ENCODE peak calls at places on chromosomes 4 and X, in ten cellular contexts. L is fibroblast of lung, J is body of pancreas, D is cardiac muscle cell, C is transverse colon, O is right atrium auricular region, V is right lobe of liver, G is esophagus squamous epithelium, N is suprapubic skin, W is mammary epithelial cell. Y is an unnamed sample. For H3K4me1, the result is how much of the 10 kb centered on the place peaks cover.

GRCh38 chr4:122783301-122784215 is 43.1 kb upstream of the FGF2 start:
- DNase-seq in L (peak), D (peak), G (no peak), O (peak), N (no peak), V (peak), W (peak), C (peak), J (peak), Y (peak)

GRCh38 chr4:57037982-57038604 is 59.4 kb downstream of the POLR2B start:
- DNase-seq in L (no peak), G (no peak), D (peak), W (peak), O (no peak), C (peak), N (no peak), J (peak), V (peak), Y (peak)

GRCh38 chrX:115525486-115525885 is 35.5 kb upstream of the PLS3 start:
- DNase-seq in N (no peak), O (no peak), J (no peak), V (no peak), D (no peak), C (no peak), L (no peak), G (no peak), W (peak), Y (peak)

GRCh38 chrX:41457618-41458192 is 10.6 kb downstream of the NYX start:
- DNase-seq in C (no peak), V (no peak), N (no peak), D (no peak), G (no peak), O (no peak), W (no peak), L (no peak), J (no peak), Y (no peak)

GRCh38 chr4:14744346-14744745 is 257.9 kb upstream of the CPEB2 start:
- DNase-seq in J (no peak), V (no peak), G (no peak), W (no peak), L (no peak), C (no peak), D (no peak), N (no peak), O (no peak), Y (no peak)

GRCh38 chr4:110540606-110541440 is 64.9 kb downstream of the ENPEP start:
- DNase-seq in V (no peak), J (no peak), C (no peak), G (no peak), L (peak), O (no peak), W (peak), D (no peak), N (no peak), Y (no peak)

GRCh38 chrX:24396236-24396929 is 35.9 kb downstream of the SUPT20HL1 start:
- DNase-seq in C (no peak), D (no peak), W (peak), L (peak), O (no peak), V (no peak), G (no peak), J (no peak), N (no peak), Y (no peak)

GRCh38 chr4:36394352-36394903 is 113.0 kb downstream of the DTHD1 start:
- DNase-seq in W (no peak), V (no peak), J (no peak), O (no peak), L (no peak), G (no peak), D (no peak), N (no peak), C (no peak), Y (no peak)

GRCh38 chr4:133982533-133983224 is 218.9 kb downstream of the PABPC4L start:
- DNase-seq in V (no peak), W (no peak), D (no peak), G (no peak), L (peak), N (no peak), J (no peak), C (no peak), O (no peak), Y (no peak)

GRCh38 chrX:97860206-97860605 is 976.5 kb downstream of the RPA4 start:
- DNase-seq in C (no peak), L (peak), G (no peak), V (no peak), O (no peak), W (peak), J (no peak), N (no peak), D (no peak), Y (no peak)

GRCh38 chrX:132444936-132445335 is 43.9 kb downstream of the MBNL3 start:
- DNase-seq in G (no peak), W (no peak), N (no peak), V (no peak), J (no peak), O (no peak), L (peak), D (no peak), C (no peak), Y (no peak)

GRCh38 chr4:38055566-38055965 is 95.4 kb downstream of the PTTG2 start:
- DNase-seq in W (no peak), L (no peak), V (no peak), J (no peak), C (no peak), N (no peak), O (no peak), G (no peak), D (no peak), Y (no peak)

GRCh38 chrX:16931855-16932254 is 14.6 kb upstream of the REPS2 start:
- DNase-seq in D (no peak), L (no peak), V (no peak), J (no peak), O (no peak), G (no peak), C (no peak), W (no peak), N (no peak), Y (no peak)

GRCh38 chrX:397575-397974 is 10.9 kb upstream of the PPP2R3B start:
- DNase-seq in V (no peak), W (no peak), D (peak), J (no peak), G (no peak), C (no peak), N (no peak), O (no peak), L (peak), Y (no peak)

GRCh38 chrX:134706138-134706537 is 47.9 kb upstream of the PLAC1 start:
- DNase-seq in C (no peak), O (no peak), D (no peak), G (no peak), W (no peak), N (no peak), J (no peak), L (no peak), V (no peak), Y (no peak)

GRCh38 chrX:31832263-31832662 is 760.4 kb upstream of the FTHL17 start:
- DNase-seq in J (no peak), V (no peak), L (peak), O (no peak), D (no peak), N (no peak), C (no peak), W (peak), G (no peak), Y (no peak)

GRCh38 chr4:145886871-145887240 is 51.8 kb downstream of the ZNF827 start:
- DNase-seq in C (no peak), L (no peak), J (no peak), W (no peak), V (no peak), N (no peak), G (no peak), O (no peak), D (peak), Y (no peak)

GRCh38 chr4:86329431-86329830 is 30.4 kb downstream of the MAPK10 start:
- DNase-seq in C (no peak), W (no peak), V (no peak), D (no peak), L (no peak), G (no peak), N (no peak), J (no peak), O (no peak), Y (no peak)

GRCh38 chrX:152403515-152403914 is 47.6 kb downstream of the GABRA3 start:
- DNase-seq in L (no peak), N (no peak), V (no peak), O (no peak), C (no peak), W (no peak), G (no peak), D (no peak), J (no peak), Y (no peak)

GRCh38 chr4:177077095-177077494 is 232.6 kb upstream of the NEIL3 start:
- DNase-seq in J (no peak), G (no peak), L (no peak), D (no peak), W (no peak), O (no peak), V (no peak), N (no peak), C (no peak), Y (no peak)

GRCh38 chr4:5735463-5735862 is 24.5 kb downstream of the EVC start:
- DNase-seq in J (no peak), W (no peak), C (no peak), L (no peak), O (no peak), V (no peak), N (no peak), G (no peak), D (no peak), Y (no peak)

GRCh38 chr4:140158234-140159030 is 4.4 kb upstream of the MAML3 start:
- DNase-seq in C (peak), G (no peak), W (no peak), V (peak), D (no peak), N (no peak), L (peak), J (peak), O (no peak), Y (no peak)

GRCh38 chrX:70132244-70132643 is 1.0 kb upstream of the IGBP1 start:
- DNase-seq in O (no peak), G (no peak), W (no peak), D (no peak), J (no peak), L (no peak), N (no peak), V (no peak), C (no peak), Y (no peak)

GRCh38 chr4:52780206-52780605 is 29.0 kb upstream of the ERVMER34-1 start:
- DNase-seq in G (no peak), N (no peak), V (no peak), J (no peak), W (no peak), O (no peak), D (no peak), C (no peak), L (peak), Y (no peak)

GRCh38 chr4:73729534-73730165 is 10.7 kb upstream of the CXCL8 start:
- DNase-seq in N (peak), C (peak), D (peak), L (peak), O (peak), W (peak), J (peak), V (peak), G (no peak), Y (peak)

GRCh38 chr4:94917146-94917545 is 159.4 kb downstream of the BMPR1B start:
- DNase-seq in C (no peak), N (no peak), L (no peak), D (no peak), V (no peak), O (no peak), G (no peak), W (no peak), J (no peak), Y (no peak)

GRCh38 chr4:98557497-98557896 is 100.9 kb downstream of the TSPAN5 start:
- DNase-seq in V (peak), L (peak), D (no peak), W (peak), N (no peak), O (no peak), J (no peak), C (no peak), G (no peak), Y (peak)

GRCh38 chrX:85243761-85244410 is at the start of the genes SATL1 and ZNF711:
- DNase-seq in G (no peak), V (peak), L (peak), O (peak), D (peak), J (peak), C (peak), N (peak), W (peak), Y (peak)

GRCh38 chr4:176635372-176636261 is 157.1 kb downstream of the VEGFC start:
- DNase-seq in D (no peak), J (no peak), V (no peak), G (no peak), L (peak), O (no peak), W (peak), C (no peak), N (no peak), Y (no peak)

GRCh38 chr4:6595897-6596537 is 21.0 kb downstream of the MAN2B2 start:
- DNase-seq in O (no peak), N (no peak), G (no peak), C (no peak), D (no peak), J (no peak), W (no peak), L (no peak), V (no peak), Y (no peak)

GRCh38 chr4:105061720-105062119 is 85.0 kb upstream of the TET2 start:
- DNase-seq in O (no peak), G (no peak), N (no peak), W (no peak), V (no peak), L (no peak), D (no peak), C (no peak), J (no peak), Y (no peak)

GRCh38 chr4:109826719-109827118 is 1.1 kb upstream of the RRH start:
- DNase-seq in G (no peak), O (no peak), J (no peak), V (no peak), C (no peak), L (peak), D (peak), N (no peak), W (no peak), Y (no peak)

DNA sequence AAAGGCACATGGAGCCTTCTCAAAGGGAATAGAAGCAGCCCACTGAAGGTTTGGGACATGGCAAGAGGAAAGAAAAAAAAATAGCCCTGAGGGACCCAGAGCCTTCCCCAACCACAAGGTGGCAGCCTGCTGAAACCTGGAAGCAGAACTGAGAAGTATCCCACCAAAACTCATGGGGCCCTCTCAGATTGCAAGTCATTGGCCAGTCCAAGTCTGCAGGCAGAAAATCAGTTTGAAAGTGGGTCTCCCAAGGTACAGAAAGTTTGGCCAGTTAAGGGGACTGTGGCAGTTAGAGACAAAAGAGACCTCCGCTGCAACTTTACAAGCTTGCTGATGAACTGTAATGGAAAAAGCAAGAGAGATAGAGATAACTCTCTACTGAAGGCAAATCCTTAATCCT is 155.8 kb downstream of the ANTXR2 start:
- DNase-seq in V (peak), C (peak), J (peak), D (no peak), W (peak), G (no peak), N (no peak), O (no peak), L (peak), Y (no peak)
- TF ChIP-seq CTCF in V (peak), C (peak), J (peak), D (peak), W (peak), G (no peak), N (peak), O (peak), L (peak), Y (peak)

DNA sequence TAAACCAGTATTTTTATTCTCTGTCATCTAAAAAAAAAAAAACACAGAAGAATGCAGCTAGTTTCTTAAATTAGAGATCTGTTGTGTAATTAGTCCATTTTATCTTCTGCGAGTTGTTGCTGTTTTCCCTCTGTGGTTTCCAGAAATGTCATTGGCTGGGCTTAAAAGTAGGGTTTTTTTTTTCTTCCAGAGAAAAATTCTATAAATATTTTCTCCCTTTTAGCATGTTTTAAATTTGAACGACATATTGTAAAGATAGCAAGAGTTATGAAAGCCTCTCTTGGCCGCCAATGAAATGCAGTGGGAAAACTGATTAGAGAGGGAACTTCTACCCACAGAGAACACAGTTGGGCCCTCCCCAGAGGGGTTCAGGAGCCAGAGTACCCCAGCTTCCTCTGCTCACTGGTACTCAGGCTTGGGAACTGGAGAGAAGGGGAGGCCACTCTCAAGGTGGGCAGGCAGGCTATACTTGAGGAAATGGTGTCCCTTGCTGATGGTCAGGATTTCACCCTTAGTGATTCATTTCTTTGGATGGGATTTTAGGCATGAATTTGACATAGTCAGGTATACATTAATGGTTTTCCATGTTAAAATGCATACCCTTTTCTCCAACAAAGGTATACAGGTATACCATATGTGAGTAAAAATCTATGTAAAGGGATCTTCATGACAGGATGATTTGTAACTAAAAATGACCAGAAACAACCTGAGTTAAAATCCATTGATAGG is 166.0 kb downstream of the BCOR start:
- DNase-seq in V (no peak), C (no peak), J (no peak), W (no peak), N (no peak), O (no peak), L (no peak), D (no peak), G (no peak), Y (no peak)
- H3K4me1 ChIP-seq in V (under half), C (under half), J (under half), W (under half), N (under half), O (under half), L (under half), D (under half), G (under half), Y (under half)

DNA sequence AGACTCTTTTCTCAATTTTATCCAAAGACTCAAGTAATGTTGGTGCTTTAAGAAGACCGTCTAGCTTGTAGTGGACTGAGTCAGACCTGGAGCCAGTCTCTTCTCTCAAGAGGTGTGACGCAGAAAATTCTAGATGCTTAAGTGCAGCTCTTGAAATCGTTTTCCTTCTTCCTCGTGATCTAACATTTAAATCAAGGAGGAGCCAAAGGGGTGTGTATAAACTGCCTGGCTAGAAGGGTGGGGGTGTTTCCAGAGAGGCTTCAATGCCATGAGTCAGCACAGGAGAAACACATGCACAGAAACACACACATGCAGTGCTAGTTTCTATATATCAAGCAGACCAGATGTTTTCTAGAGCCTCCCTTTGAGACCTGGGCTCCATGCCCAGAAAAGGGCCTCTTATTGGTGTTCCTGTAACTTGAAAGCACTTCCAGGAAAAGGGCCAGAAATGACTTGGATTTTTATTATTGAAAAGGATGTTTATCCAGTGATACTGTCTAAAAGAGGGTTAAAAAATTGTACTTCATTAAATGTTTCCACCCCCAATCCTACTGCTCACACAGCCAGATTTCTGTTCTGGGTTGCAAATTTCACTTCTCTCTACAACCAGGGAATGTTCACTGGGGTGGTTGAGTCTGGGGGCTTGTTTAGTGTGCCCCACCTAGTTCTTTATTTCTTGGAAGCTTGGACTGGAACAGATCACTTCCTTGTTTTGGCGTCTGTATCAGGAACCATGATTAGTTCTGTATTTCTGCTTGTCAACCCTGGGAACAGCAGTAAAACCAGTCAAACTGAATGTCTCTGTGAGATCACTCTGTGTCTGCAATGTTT is at the start of gene CLIC2:
- DNase-seq in L (peak), N (peak), G (no peak), V (no peak), W (peak), J (no peak), C (peak), O (peak), D (no peak), Y (peak)
- H3K4me3 ChIP-seq in L (no peak), N (peak), G (peak), V (peak), W (no peak), J (no peak), C (peak), O (peak), D (no peak), Y (peak)

GRCh38 chr4:20313237-20314030 is 61.7 kb downstream of the SLIT2 start:
- DNase-seq in C (peak), D (peak), O (no peak), G (no peak), V (peak), J (peak), L (no peak), W (no peak), N (no peak), Y (no peak)
- TF ChIP-seq CTCF in C (no peak), D (peak), O (no peak), G (no peak), V (peak), J (no peak), L (peak), W (no peak), N (no peak), Y (no peak)

GRCh38 chrX:72271091-72271490 is 6.0 kb downstream of the RPS4X start:
- DNase-seq in L (no peak), J (no peak), O (no peak), D (no peak), C (no peak), V (no peak), W (no peak), N (no peak), G (no peak), Y (no peak)

GRCh38 chrX:72273718-72274117 is 3.3 kb downstream of the RPS4X start:
- DNase-seq in C (no peak), V (no peak), L (no peak), J (no peak), W (peak), O (no peak), D (no peak), N (no peak), G (no peak), Y (no peak)

GRCh38 chrX:72272868-72273267 is 4.2 kb downstream of the RPS4X start:
- DNase-seq in O (no peak), C (no peak), W (peak), G (no peak), V (no peak), N (no peak), L (peak), J (no peak), D (no peak), Y (no peak)

GRCh38 chrX:72270316-72270866 is 6.7 kb downstream of the RPS4X start:
- DNase-seq in D (no peak), G (no peak), J (no peak), O (no peak), V (no peak), N (no peak), W (no peak), L (no peak), C (no peak), Y (no peak)

GRCh38 chrX:72271812-72272211 is 5.2 kb downstream of the RPS4X start:
- DNase-seq in C (no peak), D (no peak), J (no peak), L (no peak), G (no peak), O (no peak), N (no peak), W (peak), V (no peak), Y (no peak)
- H3K4me1 ChIP-seq in C (under half), D (under half), J (under half), L (under half), G (under half), O (under half), N (under half), W (half or more), V (under half), Y (under half)

Y was measured in lower lobe of right lung.